ENCODE peak calls at places on chromosomes 3 and 15, in nine cellular contexts. Z, I, H, J, F, O, U, D and R are unnamed samples.

GRCh38 chr3:191768421-191768820 is 307.5 kb downstream of the PYDC2 start:
- DNase-seq in Z (no peak), I (peak), H (no peak), J (no peak), F (no peak), O (no peak), U (no peak), D (no peak), R (no peak)

GRCh38 chr3:105862217-105862616 is 6.6 kb downstream of the CBLB start:
- DNase-seq in Z (peak), I (no peak), H (no peak), J (no peak), F (no peak), O (peak), U (no peak), D (no peak), R (no peak)

GRCh38 chr3:14925729-14926591 is 21.4 kb upstream of the NR2C2 start:
- DNase-seq in Z (no peak), I (peak), H (peak), J (peak), F (peak), O (peak), U (no peak), D (no peak), R (no peak)

GRCh38 chr3:17845026-17845425 is 102.6 kb upstream of the TBC1D5 start:
- DNase-seq in Z (no peak), I (no peak), H (no peak), J (no peak), F (peak), O (no peak), U (no peak), D (no peak), R (no peak)

GRCh38 chr15:98805434-98806274 is 157.3 kb downstream of the IGF1R start:
- DNase-seq in Z (no peak), I (no peak), H (no peak), J (peak), F (no peak), O (no peak), U (no peak), D (no peak), R (no peak)

GRCh38 chr15:39016706-39017105 is 452.1 kb upstream of the RASGRP1 start:
- DNase-seq in Z (no peak), I (no peak), H (no peak), J (no peak), F (no peak), O (no peak), U (no peak), D (no peak), R (no peak)

GRCh38 chr15:24761704-24762302 is 86.2 kb downstream of the NPAP1 start:
- DNase-seq in Z (no peak), I (no peak), H (no peak), J (peak), F (peak), O (no peak), U (no peak), D (no peak), R (no peak)

GRCh38 chr3:167829057-167829456 is 93.5 kb downstream of the SERPINI1 start:
- DNase-seq in Z (no peak), I (no peak), H (no peak), J (no peak), F (no peak), O (no peak), U (no peak), D (no peak), R (no peak)

GRCh38 chr15:74504418-74504817 is 36.6 kb upstream of the ARID3B start:
- DNase-seq in Z (no peak), I (no peak), H (no peak), J (no peak), F (no peak), O (no peak), U (no peak), D (no peak), R (no peak)

GRCh38 chr15:77915261-77915960 is 162.1 kb downstream of the TBC1D2B start:
- DNase-seq in Z (no peak), I (no peak), H (no peak), J (no peak), F (no peak), O (no peak), U (no peak), D (no peak), R (no peak)

GRCh38 chr3:177525987-177526712 is 328.9 kb upstream of the TBL1XR1 start:
- DNase-seq in Z (no peak), I (peak), H (no peak), J (no peak), F (peak), O (no peak), U (no peak), D (no peak), R (no peak)

GRCh38 chr15:68228143-68228970 is 1.2 kb downstream of the CLN6 start:
- DNase-seq in Z (no peak), I (no peak), H (no peak), J (peak), F (peak), O (no peak), U (no peak), D (no peak), R (no peak)

GRCh38 chr15:77347197-77347596 is 72.7 kb downstream of the PEAK1 start:
- DNase-seq in Z (no peak), I (no peak), H (no peak), J (no peak), F (no peak), O (no peak), U (no peak), D (no peak), R (no peak)

GRCh38 chr3:197471221-197472010 is 84.4 kb downstream of the BDH1 start:
- DNase-seq in Z (no peak), I (no peak), H (no peak), J (no peak), F (no peak), O (no peak), U (no peak), D (no peak), R (no peak)

GRCh38 chr3:174408310-174408709 is 450.8 kb upstream of the NAALADL2 start:
- DNase-seq in Z (no peak), I (no peak), H (no peak), J (no peak), F (peak), O (no peak), U (no peak), D (no peak), R (no peak)